ENCODE peak calls at places on chromosomes 1 and 21, in four cellular contexts. Y is heart right ventricle, N is Peyer's patch, F is stomach. T is an unnamed sample. For H3K4me1, the result is how much of the 10 kb centered on the place peaks cover.

GRCh38 chr1:53878492-53879105 is 11.0 kb downstream of the YIPF1 start:
- DNase-seq in Y (no peak), N (no peak), F (no peak), T (no peak)

GRCh38 chr1:178819123-178819522 is 51.8 kb downstream of the ANGPTL1 start:
- DNase-seq in Y (no peak), N (no peak), F (no peak), T (no peak)

GRCh38 chr1:64235133-64235532 is 31.7 kb downstream of the UBE2U start:
- DNase-seq in Y (no peak), N (no peak), F (no peak), T (no peak)

GRCh38 chr1:26165126-26165892 is 3.5 kb downstream of the C1orf232 start:
- DNase-seq in Y (no peak), N (no peak), F (no peak), T (no peak)

GRCh38 chr21:41593784-41594138 is 85.8 kb upstream of the TMPRSS2 start:
- DNase-seq in Y (no peak), N (peak), F (peak), T (no peak)

GRCh38 chr1:115172270-115172669 is 83.0 kb upstream of the TSPAN2 start:
- DNase-seq in Y (no peak), N (no peak), F (no peak), T (no peak)

GRCh38 chr1:160997323-160998038 is 23.5 kb downstream of the F11R start:
- DNase-seq in Y (peak), N (peak), F (peak), T (peak)

GRCh38 chr1:117828206-117828605 is 101.2 kb downstream of the GDAP2 start:
- DNase-seq in Y (peak), N (no peak), F (no peak), T (peak)

GRCh38 chr1:6889875-6890480 is 104.7 kb downstream of the CAMTA1 start:
- DNase-seq in Y (peak), N (peak), F (peak), T (no peak)

GRCh38 chr1:86965827-86966182 is 51.4 kb downstream of the HS2ST1 start:
- DNase-seq in Y (no peak), N (no peak), F (no peak), T (no peak)

GRCh38 chr1:109786531-109787021 is 22.9 kb upstream of the EPS8L3 start:
- DNase-seq in Y (no peak), N (peak), F (peak), T (no peak)

GRCh38 chr1:28260803-28261174 is 1.5 kb downstream of the SESN2 start:
- DNase-seq in Y (no peak), N (no peak), F (no peak), T (no peak)

GRCh38 chr1:40339420-40340323 is 22.6 kb upstream of the COL9A2 start:
- DNase-seq in Y (no peak), N (no peak), F (no peak), T (no peak)

GRCh38 chr1:192749349-192749748 is 59.5 kb upstream of the RGS2 start:
- DNase-seq in Y (no peak), N (no peak), F (no peak), T (no peak)

GRCh38 chr21:39444406-39445145 is 1.0 kb downstream of the LCA5L start:
- DNase-seq in Y (no peak), N (no peak), F (no peak), T (no peak)

GRCh38 chr1:150536836-150537731 is 12.1 kb upstream of the ADAMTSL4 start:
- DNase-seq in Y (no peak), N (no peak), F (no peak), T (no peak)

GRCh38 chr1:170586942-170587593 is 55.1 kb downstream of the GORAB start:
- DNase-seq in Y (peak), N (no peak), F (no peak), T (no peak)

GRCh38 chr1:205179842-205180241 is 31.7 kb downstream of the DSTYK start:
- DNase-seq in Y (no peak), N (no peak), F (no peak), T (no peak)

GRCh38 chr1:208149776-208150514 is 94.2 kb downstream of the PLXNA2 start:
- DNase-seq in Y (peak), N (peak), F (peak), T (no peak)

GRCh38 chr1:153572569-153573015 is 6.9 kb upstream of the S100A2 start:
- DNase-seq in Y (peak), N (peak), F (peak), T (peak)

GRCh38 chr1:20216574-20216973 is 30.3 kb upstream of the PLA2G2C start:
- DNase-seq in Y (no peak), N (no peak), F (no peak), T (no peak)

GRCh38 chr1:115457295-115457694 is 119.2 kb upstream of the NGF start:
- DNase-seq in Y (no peak), N (no peak), F (peak), T (no peak)

GRCh38 chr21:39593522-39593921 is 19.2 kb upstream of the B3GALT5 start:
- DNase-seq in Y (no peak), N (no peak), F (no peak), T (no peak)

GRCh38 chr1:27332536-27333281 is 9.1 kb upstream of the SYTL1 start:
- DNase-seq in Y (peak), N (peak), F (peak), T (no peak)

GRCh38 chr1:147215540-147215916 is 9.6 kb downstream of the FMO5 start:
- DNase-seq in Y (no peak), N (no peak), F (no peak), T (no peak)

GRCh38 chr1:229563241-229563640 is 4.7 kb upstream of the ABCB10 start:
- DNase-seq in Y (no peak), N (no peak), F (no peak), T (no peak)

GRCh38 chr1:115713906-115714305 is 54.6 kb downstream of the CASQ2 start:
- DNase-seq in Y (no peak), N (no peak), F (no peak), T (no peak)

GRCh38 chr1:70587803-70588465 is 176.9 kb downstream of the CTH start:
- DNase-seq in Y (no peak), N (no peak), F (no peak), T (no peak)

GRCh38 chr1:154534263-154534844 is 24.1 kb downstream of the UBE2Q1 start:
- DNase-seq in Y (no peak), N (peak), F (peak), T (no peak)

GRCh38 chr1:114235956-114236355 is 82.3 kb upstream of the SYT6 start:
- DNase-seq in Y (peak), N (no peak), F (no peak), T (no peak)

GRCh38 chr21:32102426-32102825 is 176.4 kb downstream of the MIS18A start:
- DNase-seq in Y (no peak), N (no peak), F (no peak), T (no peak)

GRCh38 chr1:71273326-71273725 is 192.5 kb upstream of the ZRANB2 start:
- DNase-seq in Y (no peak), N (no peak), F (no peak), T (no peak)

GRCh38 chr1:4518621-4519020 is 135.8 kb upstream of the AJAP1 start:
- DNase-seq in Y (no peak), N (no peak), F (no peak), T (no peak)

GRCh38 chr1:89527750-89528381 is 3.2 kb downstream of the LRRC8B start:
- DNase-seq in Y (no peak), N (no peak), F (no peak), T (no peak)
- H3K4me1 ChIP-seq in Y (under half), N (under half), F (under half), T (under half)

DNA sequence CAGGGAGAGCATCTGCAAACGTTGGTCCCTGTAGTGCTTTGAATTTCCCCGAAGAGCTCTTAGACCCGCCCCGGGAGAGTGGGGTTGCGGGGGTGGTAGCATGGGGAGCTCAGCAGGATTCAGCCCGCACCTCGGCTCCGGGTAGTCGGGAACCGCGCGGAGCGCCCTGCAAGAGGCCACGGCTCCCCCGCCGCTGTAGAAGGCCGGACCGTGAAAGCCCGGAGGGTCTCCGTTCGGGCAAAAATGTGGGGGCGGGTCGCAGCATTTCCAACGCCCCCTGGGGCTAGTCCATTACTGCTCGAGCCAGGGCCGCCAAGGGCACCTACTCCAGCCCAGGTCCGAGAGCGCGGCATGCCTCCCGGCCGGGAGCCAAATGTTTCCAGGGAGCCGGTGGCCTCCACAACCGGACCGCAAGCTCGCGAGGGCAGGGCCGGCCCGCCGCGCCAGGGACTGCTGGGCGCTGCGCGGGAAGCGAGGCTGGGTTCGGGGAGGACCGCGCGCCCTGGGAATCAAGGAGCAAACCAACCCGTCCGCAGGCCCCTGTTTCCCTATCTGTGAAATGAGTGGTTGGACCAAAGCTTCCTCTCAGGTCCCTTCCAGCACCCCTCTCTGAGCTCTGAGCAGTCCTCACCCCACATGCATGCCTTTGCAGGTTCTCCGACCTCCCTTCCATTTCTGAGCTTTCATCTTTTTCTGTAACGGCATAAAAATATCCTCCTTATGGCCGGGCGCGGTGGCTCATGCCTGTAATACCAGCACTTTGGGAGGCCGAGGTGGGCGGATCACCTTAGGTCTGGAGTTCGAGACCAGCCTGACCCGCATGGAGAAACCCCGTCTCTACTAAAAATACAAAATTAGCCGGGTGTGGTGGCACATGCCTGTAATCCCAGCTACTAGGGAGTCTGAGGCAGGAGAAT is 777 bp upstream of the TMEM63A start:
- DNase-seq in Y (peak), N (peak), F (peak), T (peak)
- H3K4me1 ChIP-seq in Y (under half), N (under half), F (under half), T (under half)

DNA sequence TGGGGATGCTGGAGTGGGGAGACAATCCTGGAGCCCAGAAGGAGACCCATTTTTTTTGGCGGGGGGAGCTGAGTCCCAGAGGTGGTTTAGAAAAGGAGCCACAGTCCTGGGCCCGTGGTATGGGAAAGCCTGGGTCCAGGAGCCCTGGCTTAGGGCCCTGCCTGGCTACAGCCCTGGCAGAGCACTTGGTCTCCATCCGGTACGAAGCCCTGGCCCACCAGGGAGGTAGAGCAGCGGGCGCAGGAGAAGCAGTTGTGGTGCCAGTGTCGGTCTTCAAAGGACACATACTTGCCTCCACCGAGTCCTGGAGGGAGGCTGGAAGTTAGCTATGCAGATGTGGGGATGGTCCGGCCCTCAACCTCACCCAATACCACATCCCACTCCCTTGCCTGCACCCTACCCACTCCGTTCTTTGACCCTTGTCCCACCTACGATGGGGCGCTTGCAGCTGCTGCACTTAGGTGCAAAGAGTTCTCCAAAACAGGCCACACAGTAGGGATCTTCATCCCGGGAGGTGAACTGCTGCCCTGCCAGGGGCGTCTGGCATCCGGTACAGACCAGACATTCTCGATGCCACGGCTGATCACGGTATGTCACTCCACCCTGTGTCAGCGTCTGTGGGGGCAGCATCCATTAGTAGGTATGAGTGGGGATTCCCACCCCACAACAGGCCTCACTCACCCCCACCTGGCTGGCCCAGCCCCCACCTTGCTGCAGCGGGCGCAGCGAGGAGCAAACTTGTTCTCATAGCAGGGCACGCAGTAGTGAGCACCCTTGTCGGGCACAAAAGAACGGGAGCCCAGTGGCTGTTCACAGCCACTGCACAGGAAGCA is 7.7 kb upstream of the SF3A3 start:
- DNase-seq in Y (no peak), N (no peak), F (no peak), T (no peak)
- H3K4me1 ChIP-seq in Y (under half), N (half or more), F (half or more), T (under half)

GRCh38 chr1:31424568-31424967 is 11.6 kb downstream of the SERINC2 start:
- DNase-seq in Y (no peak), N (no peak), F (no peak), T (no peak)

GRCh38 chr1:31420716-31421115 is 7.7 kb downstream of the SERINC2 start:
- DNase-seq in Y (no peak), N (no peak), F (no peak), T (no peak)

GRCh38 chr1:31421404-31422040 is 8.5 kb downstream of the SERINC2 start:
- DNase-seq in Y (no peak), N (no peak), F (no peak), T (no peak)

GRCh38 chr1:31423418-31423947 is 10.5 kb downstream of the SERINC2 start:
- DNase-seq in Y (no peak), N (peak), F (no peak), T (no peak)

GRCh38 chr1:31422505-31423319 is 9.7 kb downstream of the SERINC2 start:
- DNase-seq in Y (peak), N (peak), F (peak), T (peak)
- H3K4me1 ChIP-seq in Y (under half), N (under half), F (under half), T (under half)

DNA sequence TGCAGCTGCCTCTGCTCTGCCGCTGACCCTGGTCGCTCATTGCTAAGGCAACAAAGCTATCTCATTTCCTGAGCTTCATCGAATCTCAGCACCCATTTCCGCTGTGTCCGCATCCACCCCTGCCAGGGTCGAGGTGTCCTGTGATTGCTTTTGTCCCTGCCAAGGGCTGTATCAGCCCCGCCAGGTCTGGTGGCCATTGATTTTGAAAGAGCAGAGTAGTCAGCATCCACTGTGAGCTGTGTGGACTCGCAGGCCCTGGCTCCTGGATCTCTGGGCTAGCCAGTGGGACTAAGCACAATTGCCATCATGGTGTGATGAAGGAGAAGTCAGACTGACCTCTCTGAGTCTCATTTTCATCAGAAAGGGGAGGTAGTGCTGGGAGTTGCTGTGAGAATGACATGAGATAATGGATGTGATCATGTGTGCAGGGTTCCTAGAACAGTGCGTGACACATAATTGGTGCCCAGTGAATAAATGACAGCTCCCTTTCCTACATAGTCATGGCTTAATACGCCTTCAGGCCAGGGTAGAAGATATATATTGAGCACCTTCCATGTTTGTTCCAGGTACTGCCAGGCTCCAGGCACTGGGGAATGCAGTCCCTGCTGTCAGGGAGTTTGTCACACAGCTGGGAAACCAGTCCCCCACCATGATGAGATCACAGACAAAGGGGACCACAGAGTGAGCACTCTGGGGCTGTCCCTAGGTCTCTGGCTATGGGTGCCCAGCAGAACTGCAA is 32.1 kb downstream of the NAV1 start:
- DNase-seq in Y (no peak), N (peak), F (no peak), T (no peak)
- H3K4me1 ChIP-seq in Y (half or more), N (under half), F (under half), T (under half)

GRCh38 chr1:2241820-2242219 is 13.7 kb downstream of the SKI start:
- DNase-seq in Y (no peak), N (no peak), F (no peak), T (no peak)
- H3K4me1 ChIP-seq in Y (half or more), N (half or more), F (half or more), T (under half)

GRCh38 chr1:9235123-9235513 is 544 bp downstream of the H6PD start:
- DNase-seq in Y (peak), N (no peak), F (peak), T (no peak)

GRCh38 chr1:9235560-9235959 is 986 bp downstream of the H6PD start:
- DNase-seq in Y (no peak), N (no peak), F (no peak), T (no peak)

GRCh38 chr1:9238550-9238949 is 4.0 kb downstream of the H6PD start:
- DNase-seq in Y (no peak), N (no peak), F (no peak), T (no peak)

GRCh38 chr1:9239622-9240401 is 5.2 kb downstream of the H6PD start:
- DNase-seq in Y (peak), N (peak), F (peak), T (no peak)

GRCh38 chr1:9238134-9238533 is 3.6 kb downstream of the H6PD start:
- DNase-seq in Y (no peak), N (no peak), F (peak), T (no peak)
- H3K4me1 ChIP-seq in Y (half or more), N (half or more), F (half or more), T (half or more)

DNA sequence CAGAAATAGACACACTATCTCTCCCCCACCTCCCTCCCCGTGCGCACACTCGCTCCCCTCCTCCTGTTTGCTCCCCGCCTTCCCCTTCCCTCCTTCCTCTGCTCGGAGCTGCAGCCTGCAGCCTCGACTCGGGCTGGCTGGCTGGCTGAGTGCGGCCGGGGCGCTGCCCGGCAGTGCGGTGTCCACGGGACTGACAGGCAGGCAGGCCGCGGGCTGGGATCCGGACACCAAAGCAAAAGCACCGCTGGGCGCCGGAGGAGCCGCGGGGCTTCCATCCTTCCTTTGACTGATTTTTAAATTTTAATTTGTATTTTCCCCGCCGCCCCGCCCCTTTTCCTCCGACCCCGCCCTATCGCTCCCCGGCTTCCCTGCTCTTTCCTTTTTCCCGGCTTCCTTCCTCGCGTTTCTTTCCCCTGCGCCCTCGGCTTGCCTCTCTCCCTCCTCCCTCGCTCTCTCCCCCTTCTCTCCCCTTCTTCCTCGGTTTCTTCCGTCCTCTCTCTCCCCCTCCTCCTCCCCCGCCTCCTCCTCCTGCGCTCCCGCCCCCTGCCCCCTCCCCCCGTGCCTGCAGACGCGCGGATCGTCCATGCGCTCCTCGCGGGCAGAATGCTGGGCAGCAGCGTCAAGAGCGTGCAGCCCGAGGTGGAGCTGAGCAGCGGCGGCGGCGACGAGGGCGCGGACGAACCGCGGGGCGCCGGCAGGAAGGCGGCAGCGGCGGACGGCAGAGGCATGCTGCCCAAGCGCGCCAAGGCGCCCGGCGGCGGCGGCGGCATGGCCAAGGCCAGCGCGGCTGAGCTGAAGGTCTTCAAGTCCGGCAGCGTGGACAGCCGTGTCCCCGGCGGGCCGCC is 109.4 kb downstream of the NAV1 start:
- DNase-seq in Y (peak), N (no peak), F (peak), T (no peak)
- H3K4me1 ChIP-seq in Y (under half), N (under half), F (under half), T (half or more)

DNA sequence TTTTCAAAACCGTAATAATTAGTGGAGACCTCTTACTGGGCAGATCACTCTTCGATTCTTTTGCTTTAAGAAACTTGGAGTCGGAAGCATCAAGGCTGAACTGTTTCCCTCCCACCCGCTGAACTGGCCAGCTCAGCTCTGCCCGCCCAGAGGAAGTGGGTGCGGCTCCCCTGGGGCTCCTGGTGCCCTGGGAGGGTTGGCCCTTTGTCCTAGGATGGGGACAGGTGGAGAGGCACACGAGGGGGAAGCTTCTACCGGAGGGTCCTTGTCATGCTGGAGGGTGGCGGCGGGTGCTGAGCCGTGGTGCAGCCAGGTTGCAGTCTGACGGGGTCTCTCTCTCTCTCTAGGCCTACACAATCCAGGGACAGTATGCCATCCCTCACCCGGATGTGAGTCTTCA is 64.3 kb upstream of the COL6A1 start:
- DNase-seq in Y (no peak), N (no peak), F (no peak), T (no peak)
- H3K4me1 ChIP-seq in Y (under half), N (under half), F (under half), T (under half)

T was measured in right atrium auricular region.